ENCODE peak calls at places on chromosomes 5 and 9, in ten cellular contexts. One of them, this sample, is unnamed.

GRCh38 chr5:73443725-73444498 is 4.7 kb downstream of the FOXD1 start:
- DNase-seq in heart left ventricle: no peak
- DNase-seq in progenitor cell of endocrine pancreas: no peak
- DNase-seq in B cell: no peak
- DNase-seq in cardiac muscle cell: no peak
- DNase-seq in foreskin fibroblast: no peak
- DNase-seq in fibroblast of pulmonary artery: no peak
- DNase-seq in spleen: no peak
- DNase-seq in MCF 10A: no peak
- DNase-seq in HFF-Myc: no peak
- DNase-seq in this sample: no peak

GRCh38 chr9:88997646-88998045 is 6.4 kb downstream of the S1PR3 start:
- DNase-seq in heart left ventricle: no peak
- DNase-seq in progenitor cell of endocrine pancreas: no peak
- DNase-seq in B cell: no peak
- DNase-seq in cardiac muscle cell: no peak
- DNase-seq in foreskin fibroblast: no peak
- DNase-seq in fibroblast of pulmonary artery: no peak
- DNase-seq in spleen: no peak
- DNase-seq in MCF 10A: no peak
- DNase-seq in HFF-Myc: no peak
- DNase-seq in this sample: no peak

GRCh38 chr5:148091991-148092964 is 28.5 kb downstream of the SPINK5 start:
- DNase-seq in heart left ventricle: no peak
- DNase-seq in progenitor cell of endocrine pancreas: no peak
- DNase-seq in B cell: no peak
- DNase-seq in cardiac muscle cell: no peak
- DNase-seq in foreskin fibroblast: no peak
- DNase-seq in fibroblast of pulmonary artery: no peak
- DNase-seq in spleen: no peak
- DNase-seq in MCF 10A: no peak
- DNase-seq in HFF-Myc: no peak
- DNase-seq in this sample: no peak

GRCh38 chr5:78824826-78825225 is 160.3 kb downstream of the ARSB start:
- DNase-seq in heart left ventricle: no peak
- DNase-seq in progenitor cell of endocrine pancreas: no peak
- DNase-seq in B cell: no peak
- DNase-seq in cardiac muscle cell: no peak
- DNase-seq in foreskin fibroblast: no peak
- DNase-seq in fibroblast of pulmonary artery: peak
- DNase-seq in spleen: no peak
- DNase-seq in MCF 10A: no peak
- DNase-seq in HFF-Myc: no peak
- DNase-seq in this sample: no peak

GRCh38 chr5:174065528-174066189 is 20.2 kb downstream of the NSG2 start:
- DNase-seq in heart left ventricle: no peak
- DNase-seq in progenitor cell of endocrine pancreas: peak
- DNase-seq in B cell: no peak
- DNase-seq in cardiac muscle cell: peak
- DNase-seq in foreskin fibroblast: no peak
- DNase-seq in fibroblast of pulmonary artery: no peak
- DNase-seq in spleen: no peak
- DNase-seq in MCF 10A: no peak
- DNase-seq in HFF-Myc: no peak
- DNase-seq in this sample: no peak

GRCh38 chr9:128193469-128194096 is 2.2 kb upstream of the CIZ1 start:
- DNase-seq in heart left ventricle: no peak
- DNase-seq in progenitor cell of endocrine pancreas: no peak
- DNase-seq in B cell: no peak
- DNase-seq in cardiac muscle cell: no peak
- DNase-seq in foreskin fibroblast: no peak
- DNase-seq in fibroblast of pulmonary artery: no peak
- DNase-seq in spleen: no peak
- DNase-seq in MCF 10A: no peak
- DNase-seq in HFF-Myc: no peak
- DNase-seq in this sample: peak

GRCh38 chr9:137703842-137704508 is 85.2 kb downstream of the EHMT1 start:
- DNase-seq in heart left ventricle: no peak
- DNase-seq in progenitor cell of endocrine pancreas: no peak
- DNase-seq in B cell: no peak
- DNase-seq in cardiac muscle cell: no peak
- DNase-seq in foreskin fibroblast: peak
- DNase-seq in fibroblast of pulmonary artery: peak
- DNase-seq in spleen: no peak
- DNase-seq in MCF 10A: no peak
- DNase-seq in HFF-Myc: no peak
- DNase-seq in this sample: no peak

GRCh38 chr5:575636-576035 is 36.5 kb upstream of the CEP72 start:
- DNase-seq in heart left ventricle: no peak
- DNase-seq in progenitor cell of endocrine pancreas: no peak
- DNase-seq in B cell: no peak
- DNase-seq in cardiac muscle cell: no peak
- DNase-seq in foreskin fibroblast: no peak
- DNase-seq in fibroblast of pulmonary artery: no peak
- DNase-seq in spleen: no peak
- DNase-seq in MCF 10A: no peak
- DNase-seq in HFF-Myc: no peak
- DNase-seq in this sample: no peak

GRCh38 chr9:128819716-128820664 is 1.7 kb downstream of the ENDOG start:
- DNase-seq in heart left ventricle: peak
- DNase-seq in progenitor cell of endocrine pancreas: no peak
- DNase-seq in B cell: no peak
- DNase-seq in cardiac muscle cell: peak
- DNase-seq in foreskin fibroblast: no peak
- DNase-seq in fibroblast of pulmonary artery: peak
- DNase-seq in spleen: no peak
- DNase-seq in MCF 10A: no peak
- DNase-seq in HFF-Myc: no peak
- DNase-seq in this sample: no peak

GRCh38 chr9:124196814-124197176 is 61.0 kb upstream of the NEK6 start:
- DNase-seq in heart left ventricle: no peak
- DNase-seq in progenitor cell of endocrine pancreas: no peak
- DNase-seq in B cell: no peak
- DNase-seq in cardiac muscle cell: no peak
- DNase-seq in foreskin fibroblast: no peak
- DNase-seq in fibroblast of pulmonary artery: no peak
- DNase-seq in spleen: no peak
- DNase-seq in MCF 10A: no peak
- DNase-seq in HFF-Myc: no peak
- DNase-seq in this sample: peak

GRCh38 chr5:90606539-90606938 is 47.9 kb downstream of the ADGRV1 start:
- DNase-seq in heart left ventricle: no peak
- DNase-seq in progenitor cell of endocrine pancreas: no peak
- DNase-seq in B cell: no peak
- DNase-seq in cardiac muscle cell: peak
- DNase-seq in foreskin fibroblast: no peak
- DNase-seq in fibroblast of pulmonary artery: no peak
- DNase-seq in spleen: no peak
- DNase-seq in MCF 10A: peak
- DNase-seq in HFF-Myc: no peak
- DNase-seq in this sample: no peak

GRCh38 chr9:137876269-137876668 is 1.3 kb upstream of the CACNA1B start:
- DNase-seq in heart left ventricle: no peak
- DNase-seq in progenitor cell of endocrine pancreas: no peak
- DNase-seq in B cell: no peak
- DNase-seq in cardiac muscle cell: no peak
- DNase-seq in foreskin fibroblast: no peak
- DNase-seq in fibroblast of pulmonary artery: no peak
- DNase-seq in spleen: no peak
- DNase-seq in MCF 10A: no peak
- DNase-seq in HFF-Myc: no peak
- DNase-seq in this sample: no peak

GRCh38 chr5:178111925-178112324 is 1.4 kb upstream of the N4BP3 start:
- DNase-seq in heart left ventricle: no peak
- DNase-seq in progenitor cell of endocrine pancreas: no peak
- DNase-seq in B cell: no peak
- DNase-seq in cardiac muscle cell: no peak
- DNase-seq in foreskin fibroblast: peak
- DNase-seq in fibroblast of pulmonary artery: peak
- DNase-seq in spleen: no peak
- DNase-seq in MCF 10A: peak
- DNase-seq in HFF-Myc: no peak
- DNase-seq in this sample: no peak

GRCh38 chr5:155529366-155529765 is 515.8 kb downstream of the KIF4B start:
- DNase-seq in heart left ventricle: no peak
- DNase-seq in progenitor cell of endocrine pancreas: no peak
- DNase-seq in B cell: no peak
- DNase-seq in cardiac muscle cell: no peak
- DNase-seq in foreskin fibroblast: peak
- DNase-seq in fibroblast of pulmonary artery: no peak
- DNase-seq in spleen: no peak
- DNase-seq in MCF 10A: peak
- DNase-seq in HFF-Myc: no peak
- DNase-seq in this sample: no peak

GRCh38 chr5:17860660-17861315 is 226.5 kb downstream of the TAF11L14 start:
- DNase-seq in heart left ventricle: no peak
- DNase-seq in progenitor cell of endocrine pancreas: no peak
- DNase-seq in B cell: no peak
- DNase-seq in cardiac muscle cell: no peak
- DNase-seq in foreskin fibroblast: no peak
- DNase-seq in fibroblast of pulmonary artery: no peak
- DNase-seq in spleen: no peak
- DNase-seq in MCF 10A: peak
- DNase-seq in HFF-Myc: no peak
- DNase-seq in this sample: no peak

GRCh38 chr9:134284273-134284672 is 42.0 kb upstream of the RXRA start:
- DNase-seq in heart left ventricle: peak
- DNase-seq in progenitor cell of endocrine pancreas: no peak
- DNase-seq in B cell: no peak
- DNase-seq in cardiac muscle cell: no peak
- DNase-seq in foreskin fibroblast: no peak
- DNase-seq in fibroblast of pulmonary artery: no peak
- DNase-seq in spleen: no peak
- DNase-seq in MCF 10A: peak
- DNase-seq in HFF-Myc: no peak
- DNase-seq in this sample: no peak

GRCh38 chr5:2253063-2253653 is 370.4 kb upstream of the IRX4 start:
- DNase-seq in heart left ventricle: no peak
- DNase-seq in progenitor cell of endocrine pancreas: no peak
- DNase-seq in B cell: no peak
- DNase-seq in cardiac muscle cell: no peak
- DNase-seq in foreskin fibroblast: no peak
- DNase-seq in fibroblast of pulmonary artery: no peak
- DNase-seq in spleen: no peak
- DNase-seq in MCF 10A: no peak
- DNase-seq in HFF-Myc: no peak
- DNase-seq in this sample: no peak

DNA sequence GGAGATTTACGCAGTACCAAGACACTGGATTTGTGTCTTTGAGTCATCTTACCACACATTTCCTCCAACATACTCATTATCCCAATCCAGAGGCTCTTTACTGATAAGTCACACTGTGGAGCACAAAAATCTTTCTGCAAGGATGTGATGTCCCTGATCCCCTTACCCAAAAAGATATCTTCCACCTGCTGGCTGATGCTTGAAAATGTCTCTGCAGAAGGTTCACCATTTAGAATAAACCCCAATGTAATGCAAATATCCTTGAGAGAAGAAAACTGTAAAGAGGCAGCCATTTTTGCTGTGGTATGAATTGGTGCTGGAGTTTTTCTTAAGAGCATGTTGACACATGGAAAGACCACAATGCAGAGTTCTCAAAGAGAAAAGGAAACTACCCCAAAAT is 65.7 kb upstream of the RORB start:
- DNase-seq in heart left ventricle: no peak
- DNase-seq in progenitor cell of endocrine pancreas: no peak
- DNase-seq in B cell: no peak
- DNase-seq in cardiac muscle cell: no peak
- DNase-seq in foreskin fibroblast: no peak
- DNase-seq in fibroblast of pulmonary artery: no peak
- DNase-seq in spleen: no peak
- DNase-seq in MCF 10A: no peak
- DNase-seq in HFF-Myc: no peak
- DNase-seq in this sample: no peak
- TF ChIP-seq CTCF in heart left ventricle: no peak
- TF ChIP-seq CTCF in progenitor cell of endocrine pancreas: no peak
- TF ChIP-seq CTCF in B cell: no peak
- TF ChIP-seq CTCF in cardiac muscle cell: no peak
- TF ChIP-seq CTCF in foreskin fibroblast: no peak
- TF ChIP-seq CTCF in fibroblast of pulmonary artery: no peak
- TF ChIP-seq CTCF in spleen: no peak
- TF ChIP-seq CTCF in MCF 10A: no peak
- TF ChIP-seq CTCF in HFF-Myc: no peak
- TF ChIP-seq CTCF in this sample: no peak

GRCh38 chr5:129271309-129271708 is 176.8 kb downstream of the ISOC1 start:
- DNase-seq in heart left ventricle: no peak
- DNase-seq in progenitor cell of endocrine pancreas: no peak
- DNase-seq in B cell: no peak
- DNase-seq in cardiac muscle cell: peak
- DNase-seq in foreskin fibroblast: peak
- DNase-seq in fibroblast of pulmonary artery: peak
- DNase-seq in spleen: no peak
- DNase-seq in MCF 10A: peak
- DNase-seq in HFF-Myc: no peak
- DNase-seq in this sample: no peak
- TF ChIP-seq CTCF in heart left ventricle: no peak
- TF ChIP-seq CTCF in progenitor cell of endocrine pancreas: peak
- TF ChIP-seq CTCF in B cell: no peak
- TF ChIP-seq CTCF in cardiac muscle cell: peak
- TF ChIP-seq CTCF in foreskin fibroblast: no peak
- TF ChIP-seq CTCF in fibroblast of pulmonary artery: peak
- TF ChIP-seq CTCF in spleen: no peak
- TF ChIP-seq CTCF in MCF 10A: no peak
- TF ChIP-seq CTCF in HFF-Myc: no peak
- TF ChIP-seq CTCF in this sample: peak

DNA sequence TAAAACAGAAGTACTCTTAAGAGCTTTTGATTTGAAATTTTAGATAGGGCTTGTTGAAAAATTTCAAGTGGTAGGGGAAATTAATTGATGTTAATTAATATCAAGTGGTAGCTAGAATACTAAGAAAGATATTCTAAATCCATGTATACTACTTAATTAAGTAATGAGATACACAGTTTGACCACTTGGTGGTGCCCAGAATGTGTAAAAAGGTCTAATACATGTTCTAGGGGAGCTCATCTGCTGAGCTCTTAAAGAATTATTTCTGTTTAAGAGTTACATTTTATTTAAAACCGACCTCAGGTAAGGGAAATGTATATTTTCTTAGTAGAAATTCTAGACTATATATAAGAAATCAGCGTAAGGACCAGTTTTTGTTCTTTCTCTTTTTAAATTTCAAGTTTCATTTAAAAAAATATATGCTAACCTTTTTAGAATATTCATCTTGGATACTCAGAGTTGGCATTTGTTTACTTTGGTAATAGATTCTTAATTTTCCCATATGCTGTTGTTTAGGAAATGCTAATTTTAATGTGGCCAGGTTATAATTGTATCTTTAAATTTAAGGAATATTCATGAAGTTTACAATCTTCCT is 61.5 kb downstream of the LNPEP start:
- DNase-seq in heart left ventricle: no peak
- DNase-seq in progenitor cell of endocrine pancreas: no peak
- DNase-seq in B cell: peak
- DNase-seq in cardiac muscle cell: peak
- DNase-seq in foreskin fibroblast: peak
- DNase-seq in fibroblast of pulmonary artery: peak
- DNase-seq in spleen: no peak
- DNase-seq in MCF 10A: peak
- DNase-seq in HFF-Myc: no peak
- DNase-seq in this sample: no peak
- TF ChIP-seq CTCF in heart left ventricle: no peak
- TF ChIP-seq CTCF in progenitor cell of endocrine pancreas: peak
- TF ChIP-seq CTCF in B cell: peak
- TF ChIP-seq CTCF in cardiac muscle cell: peak
- TF ChIP-seq CTCF in foreskin fibroblast: peak
- TF ChIP-seq CTCF in fibroblast of pulmonary artery: peak
- TF ChIP-seq CTCF in spleen: peak
- TF ChIP-seq CTCF in MCF 10A: peak
- TF ChIP-seq CTCF in HFF-Myc: peak
- TF ChIP-seq CTCF in this sample: peak

GRCh38 chr9:100492952-100493351 is 20.0 kb downstream of the TMEFF1 start:
- DNase-seq in heart left ventricle: peak
- DNase-seq in progenitor cell of endocrine pancreas: no peak
- DNase-seq in B cell: no peak
- DNase-seq in cardiac muscle cell: no peak
- DNase-seq in foreskin fibroblast: no peak
- DNase-seq in fibroblast of pulmonary artery: peak
- DNase-seq in spleen: no peak
- DNase-seq in MCF 10A: peak
- DNase-seq in HFF-Myc: peak
- DNase-seq in this sample: no peak
- TF ChIP-seq CTCF in heart left ventricle: no peak
- TF ChIP-seq CTCF in progenitor cell of endocrine pancreas: no peak
- TF ChIP-seq CTCF in B cell: no peak
- TF ChIP-seq CTCF in cardiac muscle cell: peak
- TF ChIP-seq CTCF in foreskin fibroblast: no peak
- TF ChIP-seq CTCF in fibroblast of pulmonary artery: peak
- TF ChIP-seq CTCF in spleen: no peak
- TF ChIP-seq CTCF in MCF 10A: no peak
- TF ChIP-seq CTCF in HFF-Myc: peak
- TF ChIP-seq CTCF in this sample: no peak